ENCODE peak calls at places on chromosomes 11 and 22, in six cellular contexts. A is H1, Q is IMR-90, T is H9, X is neuronal stem cell, F is trophoblast cell. H is an unnamed sample.

GRCh38 chr11:8352852-8353505 is 89.3 kb upstream of the LMO1 start:
- DNase-seq in A (no peak), Q (no peak), T (no peak), X (no peak), F (no peak), H (no peak)

GRCh38 chr11:72836111-72836510 is 21.9 kb downstream of the ATG16L2 start:
- DNase-seq in A (no peak), Q (no peak), T (no peak), X (no peak), F (no peak), H (peak; percentile 82)

GRCh38 chr11:57402188-57403066 is 12.0 kb upstream of the PRG2 start:
- DNase-seq in A (no peak), Q (no peak), T (no peak), X (no peak), F (peak; percentile 96), H (no peak)

GRCh38 chr22:50143096-50143495 is 27.4 kb upstream of the PANX2 start:
- DNase-seq in A (no peak), Q (no peak), T (no peak), X (no peak), F (no peak), H (no peak)

GRCh38 chr22:38481162-38481870 is 13.4 kb downstream of the KDELR3 start:
- DNase-seq in A (no peak), Q (no peak), T (no peak), X (no peak), F (peak; percentile 81), H (no peak)

GRCh38 chr11:113895367-113896155 is 9.0 kb upstream of the HTR3B start:
- DNase-seq in A (no peak), Q (no peak), T (peak; percentile 43), X (no peak), F (peak; percentile 56), H (no peak)

GRCh38 chr11:9606799-9607510 is 33.5 kb downstream of the WEE1 start:
- DNase-seq in A (peak; percentile 70), Q (no peak), T (peak; percentile 75), X (no peak), F (peak; percentile 57), H (no peak)

GRCh38 chr11:66867425-66868040 is 10.7 kb downstream of the LRFN4 start:
- DNase-seq in A (no peak), Q (no peak), T (no peak), X (no peak), F (peak; percentile 7), H (no peak)

GRCh38 chr11:44257338-44258189 is 52.4 kb downstream of the ALX4 start:
- DNase-seq in A (peak; percentile 10), Q (no peak), T (no peak), X (no peak), F (no peak), H (no peak)

GRCh38 chr11:64445651-64446050 is 86.7 kb downstream of the RPS6KA4 start:
- DNase-seq in A (no peak), Q (no peak), T (no peak), X (no peak), F (no peak), H (no peak)

GRCh38 chr11:1773131-1773510 is 9.4 kb upstream of the CTSD start:
- DNase-seq in A (no peak), Q (no peak), T (no peak), X (no peak), F (no peak), H (no peak)

GRCh38 chr11:130992788-130993187 is 76.5 kb upstream of the SNX19 start:
- DNase-seq in A (no peak), Q (no peak), T (no peak), X (no peak), F (no peak), H (no peak)

GRCh38 chr11:69943066-69943465 is 123.8 kb upstream of the FGF3 start:
- DNase-seq in A (no peak), Q (no peak), T (no peak), X (no peak), F (peak; percentile 72), H (no peak)

GRCh38 chr22:28894320-28894719 is 10.9 kb downstream of the ZNRF3 start:
- DNase-seq in A (no peak), Q (no peak), T (no peak), X (no peak), F (no peak), H (no peak)

GRCh38 chr22:29359469-29359868 is 28.9 kb downstream of the AP1B1 start:
- DNase-seq in A (peak; percentile 73), Q (peak; percentile 53), T (peak; percentile 69), X (no peak), F (peak; percentile 68), H (peak; percentile 70)

GRCh38 chr11:38461751-38462150 is 1863.7 kb upstream of the RAG2 start:
- DNase-seq in A (no peak), Q (no peak), T (no peak), X (no peak), F (no peak), H (no peak)

GRCh38 chr11:120748485-120748814 is 236.9 kb downstream of the GRIK4 start:
- DNase-seq in A (no peak), Q (no peak), T (no peak), X (no peak), F (no peak), H (no peak)

GRCh38 chr22:39177456-39177775 is 24.9 kb upstream of the CBX7 start:
- DNase-seq in A (no peak), Q (no peak), T (no peak), X (no peak), F (no peak), H (no peak)

GRCh38 chr11:5367461-5368074 is 16.0 kb upstream of the OR51M1 start:
- DNase-seq in A (no peak), Q (peak; percentile 93), T (no peak), X (no peak), F (peak; percentile 46), H (peak; percentile 29)

GRCh38 chr11:106986261-106986660 is 32.0 kb downstream of the GUCY1A2 start:
- DNase-seq in A (no peak), Q (peak; percentile 2), T (no peak), X (no peak), F (peak; percentile 30), H (peak; percentile 39)

GRCh38 chr11:4025248-4025956 is 69.2 kb upstream of the RRM1 start:
- DNase-seq in A (no peak), Q (peak; percentile 25), T (no peak), X (no peak), F (no peak), H (peak; percentile 28)

GRCh38 chr22:43826142-43827093 is 14.3 kb upstream of the EFCAB6 start:
- DNase-seq in A (peak; percentile 43), Q (peak; percentile 81), T (peak; percentile 21), X (no peak), F (no peak), H (peak; percentile 31)

GRCh38 chr11:32884770-32885384 is 7.7 kb upstream of the QSER1 start:
- DNase-seq in A (no peak), Q (no peak), T (no peak), X (no peak), F (peak; percentile 39), H (peak; percentile 28)

GRCh38 chr11:64090811-64091516 is 55.2 kb downstream of the FLRT1 start:
- DNase-seq in A (no peak), Q (peak; percentile 43), T (no peak), X (no peak), F (peak; percentile 12), H (peak; percentile 56)

GRCh38 chr11:121494355-121495099 is 41.8 kb upstream of the SORL1-AS1 start:
- DNase-seq in A (no peak), Q (no peak), T (no peak), X (no peak), F (no peak), H (no peak)

DNA sequence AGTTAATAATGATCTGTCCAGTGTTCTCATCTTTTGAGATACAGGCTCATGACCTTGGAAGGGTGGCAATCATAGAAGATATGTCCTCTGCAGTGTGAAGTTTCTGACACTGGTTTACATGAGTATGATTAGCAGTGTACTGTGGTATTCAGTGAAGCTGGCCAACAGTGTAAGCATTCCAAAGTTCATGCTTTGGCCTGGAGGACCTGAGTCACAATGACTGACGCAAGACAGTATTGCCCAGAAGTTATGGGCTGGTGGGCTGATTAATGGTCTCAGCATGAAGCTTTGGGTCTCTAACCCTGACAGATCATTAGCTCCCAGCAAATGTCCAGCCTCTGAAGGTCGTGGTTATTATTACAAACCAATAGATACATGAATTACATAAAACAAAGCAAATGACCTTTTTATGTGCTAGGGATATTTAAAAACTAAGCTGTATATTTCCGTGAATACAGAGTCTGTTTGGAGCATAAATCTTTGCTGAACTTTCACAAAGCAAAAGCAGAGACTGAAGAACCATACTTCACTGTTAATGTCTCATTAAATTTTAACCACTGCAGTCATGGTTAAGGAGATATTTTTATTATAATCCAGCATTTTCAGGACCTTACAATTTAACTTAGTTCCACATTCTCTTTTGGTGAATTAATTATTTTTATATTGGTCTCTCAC is 28.3 kb upstream of the USP47 start:
- DNase-seq in A (no peak), Q (peak; percentile 97), T (no peak), X (no peak), F (peak; percentile 93), H (peak; percentile 96)
- H3K14ac ChIP-seq in A (no peak overlapping the region), Q (no peak overlapping the region), T (no peak overlapping the region), X (no peak overlapping the region), F (no peak overlapping the region), H (no peak overlapping the region)

DNA sequence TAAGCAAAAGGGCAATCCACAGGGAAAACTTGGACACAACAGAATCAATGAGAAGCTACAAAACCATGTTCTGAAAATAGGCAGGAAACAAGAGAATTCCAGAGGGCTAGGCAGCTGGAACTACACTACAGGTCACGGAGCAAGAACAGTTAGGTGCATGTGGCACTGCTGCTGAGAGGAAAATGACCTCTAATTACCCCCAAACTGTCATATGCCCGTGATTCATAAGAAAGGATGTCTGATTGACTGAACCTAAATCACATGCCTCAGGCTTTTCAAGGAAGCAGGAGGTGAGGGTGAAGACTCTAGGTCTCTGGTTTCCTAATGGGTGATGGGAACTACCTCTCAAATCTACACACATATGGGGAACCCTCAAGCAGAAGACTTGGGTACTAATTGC is 17.9 kb upstream of the RRAS2 start:
- DNase-seq in A (no peak), Q (no peak), T (no peak), X (no peak), F (peak; percentile 62), H (no peak)
- H4K91ac ChIP-seq in A (no peak overlapping the region), Q (no peak overlapping the region), T (no peak overlapping the region), X (no peak overlapping the region), F (no peak overlapping the region), H (no peak overlapping the region)

DNA sequence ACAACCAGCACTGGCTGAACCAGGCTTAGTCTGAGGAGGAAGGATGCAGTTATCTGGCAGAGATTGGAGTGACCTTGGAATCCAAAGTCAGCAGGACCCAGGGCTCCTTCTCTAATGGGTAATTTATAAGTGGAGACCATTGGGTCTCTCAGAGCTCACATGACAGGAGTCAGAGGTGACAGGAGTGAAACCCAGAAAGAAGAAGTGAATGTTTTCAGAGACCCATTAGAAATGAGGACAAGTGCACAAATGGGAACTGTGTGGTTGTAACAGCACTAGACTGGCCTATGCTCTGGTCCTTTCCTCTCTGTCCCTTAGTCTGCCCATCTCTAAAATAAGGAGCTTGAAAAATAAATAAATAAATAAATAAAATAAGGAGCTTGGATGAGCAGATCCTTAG is 107.4 kb downstream of the SERGEF start:
- DNase-seq in A (no peak), Q (no peak), T (no peak), X (no peak), F (no peak), H (no peak)
- H3K14ac ChIP-seq in A (no peak overlapping the region), Q (no peak overlapping the region), T (no peak overlapping the region), X (no peak overlapping the region), F (no peak overlapping the region), H (no peak overlapping the region)

DNA sequence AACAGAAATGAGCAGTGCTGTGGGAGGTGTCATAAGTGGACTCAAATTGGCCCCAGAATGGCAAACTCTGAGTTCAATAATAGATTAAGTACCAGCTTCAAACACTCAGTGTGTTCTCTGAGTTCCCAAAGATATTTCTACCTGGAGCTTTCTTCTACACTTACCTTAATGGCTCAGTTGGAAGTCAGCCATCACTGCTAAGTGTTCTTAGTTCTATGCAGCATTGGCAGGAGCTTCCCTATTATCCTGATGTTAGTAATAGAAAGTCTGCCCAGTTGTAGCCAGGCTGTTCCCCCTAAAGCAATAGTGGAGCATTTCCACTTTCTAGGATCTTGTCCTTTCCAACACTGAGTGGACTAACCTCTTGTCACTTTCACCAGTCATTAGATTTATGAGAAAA is 9.7 kb upstream of the PIK3IP1 start:
- DNase-seq in A (no peak), Q (no peak), T (no peak), X (no peak), F (no peak), H (no peak)
- H4K91ac ChIP-seq in A (no peak overlapping the region), Q (no peak overlapping the region), T (no peak overlapping the region), X (no peak overlapping the region), F (no peak overlapping the region), H (no peak overlapping the region)

H was measured in mesenchymal stem cell.